ENCODE peak calls at places on chromosomes 4 and X, in five cellular contexts. P is cardiac muscle cell, Q is Panc1, U is upper lobe of left lung, O is GM23338. X is an unnamed sample.

GRCh38 chrX:100863326-100863854 is 10.8 kb downstream of the NOX1 start:
- DNase-seq in Q (no peak), U (no peak), P (no peak), O (no peak), X (no peak)

GRCh38 chr4:7067147-7067522 is 729 bp downstream of the GRPEL1 start:
- DNase-seq in Q (no peak), U (no peak), O (no peak), P (no peak), X (no peak)

GRCh38 chrX:28058906-28059305 is 77.7 kb upstream of the DCAF8L1 start:
- DNase-seq in O (no peak), Q (no peak), U (no peak), P (peak; percentile 23), X (no peak)

GRCh38 chr4:677431-678293 is 3.3 kb downstream of the MYL5 start:
- DNase-seq in O (no peak), Q (no peak), P (no peak), U (peak; percentile 68), X (no peak)

GRCh38 chr4:184805462-184806245 is 20.1 kb downstream of the ACSL1 start:
- DNase-seq in P (no peak), U (peak; percentile 52), Q (no peak), O (no peak), X (no peak)

GRCh38 chrX:1398431-1399340 is 6.8 kb upstream of the SLC25A6 start:
- DNase-seq in U (no peak), Q (no peak), O (no peak), P (no peak), X (no peak)

GRCh38 chr4:138952405-138952804 is 63.2 kb upstream of the NOCT start:
- DNase-seq in Q (no peak), U (no peak), O (no peak), P (no peak), X (no peak)

GRCh38 chr4:102263024-102263787 is 82.1 kb downstream of the SLC39A8 start:
- DNase-seq in U (no peak), O (peak; percentile 68), P (peak; percentile 22), Q (peak; percentile 13), X (no peak)

GRCh38 chr4:186227221-186227620 is at the start of gene KLKB1:
- DNase-seq in O (no peak), P (no peak), Q (no peak), U (no peak), X (no peak)

GRCh38 chr4:40185830-40186664 is 10.8 kb upstream of the RHOH start:
- DNase-seq in Q (no peak), O (no peak), U (no peak), P (no peak), X (no peak)

GRCh38 chr4:174262624-174263444 is 20.6 kb downstream of the FBXO8 start:
- DNase-seq in U (no peak), Q (no peak), O (no peak), P (no peak), X (no peak)

GRCh38 chr4:26687728-26688127 is 103.8 kb downstream of the TBC1D19 start:
- DNase-seq in U (no peak), P (no peak), Q (no peak), O (no peak), X (no peak)

GRCh38 chrX:153971632-153972367 is at the start of gene HCFC1:
- DNase-seq in Q (peak; percentile 71), O (peak; percentile 86), P (peak; percentile 89), U (peak; percentile 96), X (peak; percentile 97)

GRCh38 chrX:30957753-30958152 is 68.7 kb upstream of the TAB3 start:
- DNase-seq in O (no peak), P (peak; percentile 21), Q (no peak), U (no peak), X (no peak)

GRCh38 chr4:177413092-177413491 is 29.1 kb downstream of the AGA start:
- DNase-seq in Q (no peak), O (no peak), U (no peak), P (no peak), X (no peak)

GRCh38 chr4:174284181-174284886 is 623 bp downstream of the CEP44 start:
- DNase-seq in P (peak; percentile 4), Q (peak; percentile 13), O (peak; percentile 46), U (no peak), X (no peak)

GRCh38 chrX:57915680-57916079 is 5.4 kb upstream of the ZXDA start:
- DNase-seq in O (no peak), P (no peak), Q (no peak), U (no peak), X (no peak)

GRCh38 chr4:1403591-1404572 is 2.4 kb downstream of the NKX1-1 start:
- DNase-seq in O (peak; percentile 56), Q (no peak), U (peak; percentile 78), P (no peak), X (peak; percentile 48)

GRCh38 chr4:10458190-10458589 is 964 bp upstream of the ZNF518B start:
- DNase-seq in P (no peak), Q (no peak), U (peak; percentile 61), O (peak; percentile 37), X (no peak)

GRCh38 chrX:47200385-47201150 is 6.9 kb downstream of the UBA1 start:
- DNase-seq in P (no peak), U (no peak), Q (peak; percentile 22), O (no peak), X (no peak)

GRCh38 chr4:128524311-128524710 is 236.7 kb upstream of the PGRMC2 start:
- DNase-seq in Q (no peak), U (no peak), P (no peak), O (no peak), X (peak; percentile 60)

GRCh38 chr4:26905172-26905571 is 44.5 kb downstream of the STIM2 start:
- DNase-seq in O (no peak), Q (no peak), P (no peak), U (no peak), X (no peak)

GRCh38 chrX:134619838-134620237 is 38.4 kb downstream of the PLAC1 start:
- DNase-seq in O (no peak), Q (peak; percentile 73), P (no peak), U (no peak), X (no peak)

GRCh38 chr4:128862608-128863313 is 53.3 kb downstream of the JADE1 start:
- DNase-seq in Q (no peak), P (no peak), U (no peak), O (no peak), X (no peak)

GRCh38 chrX:111869639-111870034 is 6.3 kb upstream of the TRPC5OS start:
- DNase-seq in P (peak; percentile 79), U (no peak), Q (peak; percentile 27), O (peak; percentile 69), X (no peak)

GRCh38 chr4:76267811-76268210 is 16.3 kb downstream of the FAM47E start:
- DNase-seq in U (no peak), O (no peak), Q (no peak), P (no peak), X (no peak)

GRCh38 chr4:173517781-173518371 is 12.2 kb downstream of the HAND2 start:
- DNase-seq in O (peak; percentile 86), Q (no peak), U (no peak), P (peak; percentile 87), X (no peak)

GRCh38 chr4:57098415-57098814 is 11.8 kb downstream of the IGFBP7 start:
- DNase-seq in P (peak; percentile 51), O (no peak), Q (no peak), U (no peak), X (no peak)

GRCh38 chr4:5888706-5889696 is 3.9 kb downstream of the CRMP1 start:
- DNase-seq in Q (no peak), O (no peak), U (no peak), P (no peak), X (no peak)
- H3K27me3 ChIP-seq in Q (no peaks in the 10 kb centered on the region), O (peaks cover 43% of the 10 kb centered on the region), U (peaks cover 57% of the 10 kb centered on the region), P (peaks cover 89% of the 10 kb centered on the region), X (peaks cover 16% of the 10 kb centered on the region)

GRCh38 chrX:96181571-96181970 is 503.1 kb upstream of the DIAPH2 start:
- DNase-seq in O (peak; percentile 3), P (no peak), Q (no peak), U (no peak), X (no peak)

GRCh38 chrX:96183843-96184242 is 500.8 kb upstream of the DIAPH2 start:
- DNase-seq in U (no peak), O (peak; percentile 16), Q (no peak), P (no peak), X (no peak)

GRCh38 chrX:96182366-96182765 is 502.3 kb upstream of the DIAPH2 start:
- DNase-seq in Q (no peak), O (peak; percentile 72), U (no peak), P (peak; percentile 61), X (no peak)
- TF ChIP-seq CTCF in Q (peak; percentile 58), O (peak; percentile 59), U (no peak), P (peak; percentile 50), X (no peak)

GRCh38 chrX:13742397-13743176 is 8.0 kb downstream of the OFD1 start:
- DNase-seq in O (peak; percentile 16), P (no peak), Q (no peak), U (no peak), X (no peak)

DNA sequence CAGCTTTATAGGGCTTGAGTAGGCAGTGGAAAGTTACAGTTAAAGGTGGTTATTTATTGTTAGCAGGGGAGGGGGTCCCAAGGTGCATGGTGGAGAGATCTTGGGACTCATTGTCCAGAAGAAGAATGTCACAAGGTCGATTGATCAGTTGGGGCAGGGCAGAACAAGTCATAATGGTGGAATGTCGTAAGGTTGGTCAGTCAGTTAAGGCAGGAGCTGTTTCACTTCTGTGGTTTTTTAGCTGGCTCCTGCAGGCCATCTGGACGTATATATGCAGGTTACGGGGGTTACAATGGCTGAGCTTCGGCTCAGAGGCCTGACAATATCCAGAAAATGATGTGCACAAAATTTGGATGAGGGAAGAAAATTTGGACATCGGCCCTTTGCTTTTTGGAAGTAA is 7.1 kb downstream of the OFD1 start:
- DNase-seq in Q (no peak), U (no peak), P (no peak), O (no peak), X (no peak)
- H3K4me3 ChIP-seq in Q (no peak overlapping the region), U (no peak overlapping the region), P (no peak overlapping the region), O (no peak overlapping the region), X (no peak overlapping the region)

GRCh38 chrX:53374923-53375322 is 47.5 kb downstream of the SMC1A start:
- DNase-seq in U (no peak), P (no peak), O (peak; percentile 17), Q (no peak), X (no peak)

GRCh38 chrX:53377464-53377863 is 45.0 kb downstream of the SMC1A start:
- DNase-seq in O (no peak), Q (no peak), P (no peak), U (no peak), X (no peak)

GRCh38 chrX:53379008-53379710 is 43.3 kb downstream of the SMC1A start:
- DNase-seq in O (no peak), U (no peak), P (no peak), Q (no peak), X (no peak)

GRCh38 chrX:53374222-53374820 is 48.1 kb downstream of the SMC1A start:
- DNase-seq in O (no peak), Q (no peak), P (no peak), U (no peak), X (no peak)

DNA sequence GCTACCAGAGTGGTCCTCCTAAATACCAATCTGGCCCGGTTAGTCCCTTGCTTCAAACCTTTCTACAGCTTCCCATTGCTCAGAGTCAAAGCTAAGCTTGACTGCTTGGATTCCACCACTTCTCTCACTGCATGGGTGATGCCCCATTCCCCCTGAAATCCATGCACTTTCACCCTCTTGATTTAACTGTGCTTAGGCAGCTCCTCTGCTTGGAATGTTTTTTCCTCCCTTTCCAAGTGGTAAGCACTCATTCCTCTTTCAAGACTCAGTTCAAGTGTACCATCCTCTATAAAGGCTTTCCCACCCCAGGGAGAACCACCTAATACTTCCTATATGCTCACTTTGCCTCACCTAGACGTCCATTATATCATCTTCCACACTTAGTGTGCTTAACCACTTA is 49.1 kb downstream of the SMC1A start:
- DNase-seq in O (no peak), Q (no peak), U (no peak), P (no peak), X (no peak)
- H3K27me3 ChIP-seq in O (no peaks in the 10 kb centered on the region), Q (no peaks in the 10 kb centered on the region), U (no peaks in the 10 kb centered on the region), P (no peaks in the 10 kb centered on the region), X (no peaks in the 10 kb centered on the region)